ENCODE peak calls at places on chromosome 12, in six cellular contexts. V is fibroblast of the aortic adventitia, D is cardiac fibroblast, F is AG09309, M is psoas muscle, O is nephron progenitor cell. W is an unnamed sample.

GRCh38 chr12:47745485-47746041 is 13.1 kb downstream of the RAPGEF3 start:
- DNase-seq in V (no peak), D (no peak), F (no peak), M (no peak), O (no peak), W (no peak)

GRCh38 chr12:130104114-130104513 is 58.1 kb upstream of the FZD10 start:
- DNase-seq in V (no peak), D (no peak), F (no peak), M (no peak), O (no peak), W (no peak)

GRCh38 chr12:105235299-105235746 is 651 bp downstream of the APPL2 start:
- DNase-seq in V (no peak), D (peak; percentile 37), F (no peak), M (no peak), O (no peak), W (no peak)

GRCh38 chr12:124508323-124509096 is 58.9 kb downstream of the NCOR2 start:
- DNase-seq in V (no peak), D (peak; percentile 31), F (no peak), M (peak; percentile 51), O (peak; percentile 33), W (no peak)

GRCh38 chr12:49549735-49550710 is 11.2 kb downstream of the KCNH3 start:
- DNase-seq in V (no peak), D (no peak), F (no peak), M (no peak), O (no peak), W (no peak)

GRCh38 chr12:131057211-131057721 is 103.6 kb downstream of the ADGRD1 start:
- DNase-seq in V (no peak), D (no peak), F (no peak), M (no peak), O (no peak), W (no peak)

GRCh38 chr12:100197486-100197885 is 3.1 kb upstream of the ACTR6 start:
- DNase-seq in V (no peak), D (no peak), F (no peak), M (no peak), O (no peak), W (no peak)

GRCh38 chr12:80332827-80333226 is 111.2 kb upstream of the PTPRQ start:
- DNase-seq in V (no peak), D (no peak), F (no peak), M (no peak), O (no peak), W (no peak)

GRCh38 chr12:107404981-107405380 is 280.6 kb upstream of the PWP1 start:
- DNase-seq in V (peak; percentile 44), D (peak; percentile 60), F (no peak), M (no peak), O (no peak), W (no peak)

GRCh38 chr12:53380797-53381738 is 1.1 kb downstream of the SP1 start:
- DNase-seq in V (peak; percentile 51), D (peak; percentile 70), F (no peak), M (peak; percentile 23), O (peak; percentile 41), W (no peak)

GRCh38 chr12:643478-644292 is 19.6 kb downstream of the NINJ2 start:
- DNase-seq in V (no peak), D (no peak), F (no peak), M (peak; percentile 52), O (no peak), W (no peak)

GRCh38 chr12:54257332-54257731 is 22.6 kb downstream of the CBX5 start:
- DNase-seq in V (no peak), D (no peak), F (no peak), M (no peak), O (no peak), W (no peak)

GRCh38 chr12:68358532-68359485 is 26.6 kb upstream of the MDM1 start:
- DNase-seq in V (peak; percentile 91), D (peak; percentile 89), F (peak; percentile 65), M (peak; percentile 21), O (peak; percentile 41), W (peak; percentile 47)

GRCh38 chr12:27081668-27082091 is 698 bp downstream of the C12orf71 start:
- DNase-seq in V (peak; percentile 32), D (peak; percentile 80), F (no peak), M (no peak), O (no peak), W (no peak)
- TF ChIP-seq CTCF in V (no peak), D (peak; percentile 20), F (no peak), M (no peak), O (no peak), W (no peak)

DNA sequence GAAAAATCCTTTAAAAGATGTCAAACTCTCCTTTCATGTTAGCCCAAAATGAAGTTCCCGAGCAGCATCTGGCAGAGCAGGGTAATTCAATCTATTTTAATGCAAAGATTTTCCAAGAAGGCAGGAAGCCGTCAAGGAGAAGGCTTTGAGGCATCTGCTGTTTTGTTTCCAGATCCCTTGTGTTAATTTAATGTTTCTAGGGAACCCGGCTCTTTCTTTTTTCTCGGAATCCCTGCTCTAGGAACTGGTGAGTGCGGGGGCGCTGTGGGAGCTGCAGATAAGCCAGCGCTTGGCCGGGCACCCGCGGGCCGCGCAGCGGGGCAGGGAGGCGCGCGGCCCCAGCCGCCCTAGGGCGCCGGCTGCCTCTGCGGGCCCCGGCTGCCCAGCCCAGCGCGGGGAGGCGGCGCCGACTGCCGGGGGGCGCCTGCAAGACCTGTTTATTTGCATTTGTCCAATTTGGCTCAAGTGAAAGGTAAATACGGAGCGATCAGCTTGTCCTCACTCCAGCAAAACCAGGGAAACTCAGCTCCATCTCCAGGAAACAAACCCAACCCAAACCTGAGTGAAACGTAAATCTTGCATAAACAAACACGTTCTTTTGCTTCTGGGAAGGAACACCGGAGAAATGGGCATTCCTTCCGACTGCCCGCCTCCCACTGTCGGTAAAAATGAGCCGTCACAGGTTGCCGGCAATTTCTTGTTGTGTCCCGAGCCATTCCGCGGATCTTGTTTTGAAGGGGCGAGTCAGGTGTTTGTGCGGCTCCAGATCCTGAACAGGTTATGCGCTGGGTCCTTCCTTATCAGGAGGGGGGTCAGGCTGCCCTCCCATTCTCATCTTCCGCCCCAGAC is 65.1 kb downstream of the CRADD start:
- DNase-seq in V (peak; percentile 76), D (peak; percentile 67), F (no peak), M (peak; percentile 77), O (peak; percentile 65), W (peak; percentile 60)
- TF ChIP-seq CTCF in V (peak; percentile 31), D (peak; percentile 26), F (peak; percentile 25), M (peak; percentile 58), O (no peak), W (peak; percentile 49)

GRCh38 chr12:6376079-6376941 is 947 bp upstream of the SCNN1A start:
- DNase-seq in V (peak; percentile 78), D (peak; percentile 69), F (no peak), M (peak; percentile 70), O (peak; percentile 47), W (no peak)
- TF ChIP-seq CTCF in V (peak; percentile 70), D (peak; percentile 45), F (peak; percentile 63), M (peak; percentile 25), O (peak; percentile 24), W (peak; percentile 64)

GRCh38 chr12:51984657-51985056 is 22.1 kb upstream of the TAMALIN start:
- DNase-seq in V (no peak), D (no peak), F (no peak), M (no peak), O (no peak), W (no peak)

GRCh38 chr12:51985136-51985835 is 21.5 kb upstream of the TAMALIN start:
- DNase-seq in V (no peak), D (no peak), F (no peak), M (no peak), O (no peak), W (no peak)

GRCh38 chr12:51992246-51992645 is 14.5 kb upstream of the TAMALIN start:
- DNase-seq in V (no peak), D (no peak), F (no peak), M (no peak), O (no peak), W (no peak)

GRCh38 chr12:51986834-51987233 is 19.9 kb upstream of the TAMALIN start:
- DNase-seq in V (no peak), D (no peak), F (no peak), M (no peak), O (no peak), W (no peak)
- TF ChIP-seq CTCF in V (no peak), D (no peak), F (no peak), M (no peak), O (no peak), W (no peak)

DNA sequence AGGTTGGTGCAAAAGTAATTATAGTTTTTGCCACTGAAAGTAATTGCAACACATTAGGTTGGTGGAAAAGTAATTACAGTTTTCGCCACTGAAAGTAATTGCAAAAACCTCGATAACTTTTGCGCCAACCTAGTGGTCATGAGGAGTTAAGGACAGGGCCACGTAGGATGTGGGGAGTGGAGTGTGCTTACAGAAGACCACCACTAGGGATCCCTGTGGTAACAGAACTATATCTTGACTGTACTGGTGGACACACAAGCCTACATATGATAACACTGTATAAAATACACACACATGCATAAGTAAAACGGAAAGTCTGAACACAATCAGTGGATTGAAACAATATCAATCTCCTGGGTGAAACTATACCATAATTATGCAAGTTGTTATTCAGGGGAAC is 187.4 kb upstream of the ABCD2 start:
- DNase-seq in V (no peak), D (peak; percentile 29), F (no peak), M (no peak), O (no peak), W (no peak)
- TF ChIP-seq CTCF in V (peak; percentile 47), D (peak; percentile 45), F (peak; percentile 34), M (no peak), O (peak; percentile 43), W (peak; percentile 50)

DNA sequence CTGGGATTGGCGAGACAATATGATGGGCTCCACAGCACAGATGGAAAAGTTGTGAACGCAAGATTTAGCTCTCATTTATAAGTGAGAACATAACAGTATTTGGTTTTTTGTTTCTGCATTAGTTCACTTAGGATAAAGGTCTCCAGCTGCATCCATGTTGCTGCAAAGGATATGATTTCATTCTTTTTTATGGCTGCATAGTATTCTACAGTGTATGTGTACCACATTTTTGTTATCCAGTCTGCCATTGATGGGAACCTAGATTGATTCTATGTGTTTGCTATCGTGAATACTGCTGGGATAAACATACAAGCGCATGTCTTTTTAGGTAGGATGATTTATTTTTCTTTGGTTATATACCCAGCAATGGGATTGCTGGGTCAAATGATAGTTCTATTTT is 23.6 kb downstream of the TBK1 start:
- DNase-seq in V (no peak), D (no peak), F (no peak), M (no peak), O (no peak), W (no peak)
- TF ChIP-seq CTCF in V (no peak), D (no peak), F (no peak), M (no peak), O (no peak), W (no peak)

GRCh38 chr12:121925361-121925725 is 7.0 kb downstream of the CFAP251 start:
- DNase-seq in V (peak; percentile 64), D (peak; percentile 81), F (peak; percentile 60), M (no peak), O (no peak), W (no peak)
- TF ChIP-seq CTCF in V (no peak), D (no peak), F (no peak), M (no peak), O (no peak), W (no peak)